ENCODE peak calls at places on chromosomes 5 and 9, in ten cellular contexts. K is neuronal stem cell; L is HuH-7.5; P is natural killer cell treated with Interleukin-12 subunit alpha and Interleukin-12 subunit beta and Interleukin-15 and Interleukin-18, amount 100 ng/mL, for 72 hours; F is HT1080; A is CD4-positive, alpha-beta T cell; U is endodermal cell; W is Daoy; R is effector memory CD4-positive, alpha-beta T cell; J is stimulated activated CD4-positive, alpha-beta T cell treated with anti-CD3 and anti-CD28 coated beads, Interleukin-2, amount 100 ng/mL, for 48 hours. G is an unnamed sample.

GRCh38 chr9:108800632-108801099 is 55.1 kb downstream of the ACTL7B start:
- DNase-seq in A (no peak), U (no peak), P (no peak), W (no peak), F (no peak), R (no peak), K (no peak), J (no peak), L (no peak), G (no peak)

GRCh38 chr9:96253059-96253696 is 48.8 kb downstream of the HSD17B3 start:
- DNase-seq in L (no peak), P (no peak), F (no peak), J (no peak), R (no peak), U (peak), W (no peak), K (no peak), A (no peak), G (no peak)

GRCh38 chr9:21324040-21324439 is 11.2 kb downstream of the KLHL9 start:
- DNase-seq in A (no peak), F (no peak), P (no peak), U (no peak), W (no peak), K (no peak), L (no peak), R (no peak), J (no peak), G (no peak)

GRCh38 chr9:93128011-93128714 is 5.9 kb downstream of the NINJ1 start:
- DNase-seq in W (peak), R (no peak), K (no peak), P (peak), J (no peak), U (peak), F (no peak), A (no peak), L (no peak), G (no peak)

GRCh38 chr5:20476016-20476415 is 488.0 kb upstream of the CDH18 start:
- DNase-seq in L (no peak), R (no peak), A (no peak), J (no peak), K (no peak), U (no peak), P (no peak), F (peak), W (no peak), G (no peak)

GRCh38 chr5:53480474-53481353 is at the start of gene FST:
- DNase-seq in W (peak), L (peak), R (no peak), P (no peak), A (no peak), F (no peak), U (peak), K (peak), J (no peak), G (no peak)

GRCh38 chr9:129398101-129398795 is 220.2 kb upstream of the IER5L start:
- DNase-seq in L (no peak), K (no peak), A (no peak), J (no peak), F (no peak), W (no peak), P (no peak), U (peak), R (no peak), G (no peak)

GRCh38 chr9:127209220-127209619 is 55.4 kb upstream of the GARNL3 start:
- DNase-seq in U (peak), R (no peak), J (no peak), K (no peak), A (no peak), F (no peak), W (no peak), P (peak), L (no peak), G (no peak)

GRCh38 chr9:5951686-5952211 is 61.1 kb downstream of the MLANA start:
- DNase-seq in A (no peak), L (no peak), W (no peak), P (no peak), F (peak), J (no peak), U (no peak), K (no peak), R (no peak), G (no peak)

GRCh38 chr9:37428345-37428744 is 5.8 kb downstream of the GRHPR start:
- DNase-seq in U (no peak), R (no peak), W (no peak), F (no peak), K (no peak), P (no peak), J (no peak), L (no peak), A (no peak), G (no peak)

GRCh38 chr5:136724161-136724560 is 358.8 kb upstream of the TRPC7 start:
- DNase-seq in L (no peak), U (no peak), R (no peak), A (no peak), W (no peak), J (no peak), F (no peak), K (no peak), P (no peak), G (no peak)

GRCh38 chr5:136185974-136186373 is 7.0 kb downstream of the SMIM32 start:
- DNase-seq in P (no peak), R (no peak), W (no peak), J (no peak), L (no peak), A (no peak), K (no peak), F (no peak), U (no peak), G (no peak)

GRCh38 chr5:73693573-73694061 is 67.6 kb downstream of the ARHGEF28 start:
- DNase-seq in F (peak), A (no peak), J (no peak), L (no peak), P (no peak), R (no peak), K (no peak), U (peak), W (no peak), G (no peak)

GRCh38 chr9:124306098-124306735 is 48.5 kb downstream of the NEK6 start:
- DNase-seq in W (peak), R (no peak), P (no peak), U (no peak), F (peak), A (no peak), L (no peak), J (no peak), K (no peak), G (peak)

GRCh38 chr5:147544556-147544955 is 34.7 kb upstream of the DPYSL3 start:
- DNase-seq in A (no peak), R (no peak), L (no peak), U (no peak), P (no peak), K (no peak), J (no peak), W (no peak), F (no peak), G (no peak)

GRCh38 chr5:159010611-159011497 is 88.9 kb downstream of the EBF1 start:
- DNase-seq in P (no peak), J (no peak), L (no peak), R (no peak), A (no peak), W (no peak), F (no peak), K (no peak), U (peak), G (no peak)

GRCh38 chr5:150600951-150601773 is 39.3 kb upstream of the SYNPO start:
- DNase-seq in R (no peak), J (no peak), U (no peak), W (peak), P (no peak), K (no peak), A (no peak), L (no peak), F (no peak), G (no peak)

GRCh38 chr9:111805841-111806241 is 11.1 kb upstream of the SHOC1 start:
- DNase-seq in W (peak), F (peak), L (no peak), A (no peak), K (no peak), U (no peak), J (no peak), P (no peak), R (no peak), G (no peak)

GRCh38 chr5:60835554-60835953 is 8.5 kb downstream of the ELOVL7 start:
- DNase-seq in U (no peak), W (no peak), A (no peak), R (no peak), F (peak), K (no peak), J (no peak), L (no peak), P (no peak), G (no peak)

GRCh38 chr5:192970-193831 is 1.9 kb downstream of the LRRC14B start:
- DNase-seq in J (no peak), W (no peak), K (no peak), F (no peak), R (no peak), P (no peak), U (no peak), A (no peak), L (no peak), G (no peak)

GRCh38 chr5:115423541-115423940 is 121.0 kb downstream of the FEM1C start:
- DNase-seq in U (no peak), P (no peak), F (no peak), L (no peak), J (no peak), K (no peak), R (no peak), W (no peak), A (no peak), G (no peak)